ENCODE peak calls at places on chromosomes 12 and 14, in eight cellular contexts. One of them, this sample, is unnamed.

GRCh38 chr12:105267711-105268110 is 31.7 kb upstream of the APPL2 start:
- DNase-seq in left lung: no peak
- DNase-seq in brain microvascular endothelial cell: no peak
- DNase-seq in IMR-90: peak; percentile 40
- DNase-seq in thoracic aorta: no peak
- DNase-seq in CD4-positive, alpha-beta memory T cell: no peak
- DNase-seq in fibroblast of lung: no peak
- DNase-seq in psoas muscle: no peak
- DNase-seq in this sample: no peak

GRCh38 chr12:118055865-118056773 is 4.9 kb downstream of the WSB2 start:
- DNase-seq in psoas muscle: no peak
- DNase-seq in IMR-90: peak; percentile 36
- DNase-seq in left lung: no peak
- DNase-seq in CD4-positive, alpha-beta memory T cell: no peak
- DNase-seq in fibroblast of lung: no peak
- DNase-seq in thoracic aorta: no peak
- DNase-seq in brain microvascular endothelial cell: no peak
- DNase-seq in this sample: no peak

GRCh38 chr12:66555113-66555512 is 123.8 kb downstream of the GRIP1 start:
- DNase-seq in brain microvascular endothelial cell: peak; percentile 28
- DNase-seq in thoracic aorta: no peak
- DNase-seq in fibroblast of lung: peak; percentile 6
- DNase-seq in psoas muscle: no peak
- DNase-seq in IMR-90: no peak
- DNase-seq in left lung: no peak
- DNase-seq in CD4-positive, alpha-beta memory T cell: no peak
- DNase-seq in this sample: no peak

GRCh38 chr12:64039285-64039871 is 182.7 kb downstream of the KICS2 start:
- DNase-seq in psoas muscle: no peak
- DNase-seq in thoracic aorta: no peak
- DNase-seq in brain microvascular endothelial cell: peak; percentile 29
- DNase-seq in fibroblast of lung: peak; percentile 66
- DNase-seq in CD4-positive, alpha-beta memory T cell: no peak
- DNase-seq in IMR-90: peak; percentile 74
- DNase-seq in left lung: no peak
- DNase-seq in this sample: no peak

GRCh38 chr12:50257226-50258166 is 25.8 kb downstream of the LIMA1 start:
- DNase-seq in left lung: no peak
- DNase-seq in thoracic aorta: no peak
- DNase-seq in brain microvascular endothelial cell: peak; percentile 73
- DNase-seq in psoas muscle: no peak
- DNase-seq in fibroblast of lung: peak; percentile 56
- DNase-seq in CD4-positive, alpha-beta memory T cell: no peak
- DNase-seq in IMR-90: peak; percentile 64
- DNase-seq in this sample: no peak

GRCh38 chr12:130186631-130187269 is 24.5 kb downstream of the FZD10 start:
- DNase-seq in fibroblast of lung: peak; percentile 2
- DNase-seq in CD4-positive, alpha-beta memory T cell: no peak
- DNase-seq in psoas muscle: no peak
- DNase-seq in left lung: no peak
- DNase-seq in IMR-90: no peak
- DNase-seq in thoracic aorta: no peak
- DNase-seq in brain microvascular endothelial cell: no peak
- DNase-seq in this sample: no peak

GRCh38 chr14:65303185-65303901 is 109.2 kb upstream of the FUT8 start:
- DNase-seq in brain microvascular endothelial cell: no peak
- DNase-seq in thoracic aorta: no peak
- DNase-seq in fibroblast of lung: peak; percentile 52
- DNase-seq in CD4-positive, alpha-beta memory T cell: no peak
- DNase-seq in left lung: no peak
- DNase-seq in psoas muscle: no peak
- DNase-seq in IMR-90: peak; percentile 37
- DNase-seq in this sample: no peak

GRCh38 chr12:2551097-2551496 is 243.7 kb upstream of the FKBP4 start:
- DNase-seq in brain microvascular endothelial cell: no peak
- DNase-seq in thoracic aorta: no peak
- DNase-seq in IMR-90: no peak
- DNase-seq in CD4-positive, alpha-beta memory T cell: no peak
- DNase-seq in psoas muscle: no peak
- DNase-seq in fibroblast of lung: no peak
- DNase-seq in left lung: no peak
- DNase-seq in this sample: no peak

GRCh38 chr12:80445083-80445482 is 1.0 kb downstream of the PTPRQ start:
- DNase-seq in brain microvascular endothelial cell: no peak
- DNase-seq in IMR-90: peak; percentile 54
- DNase-seq in left lung: no peak
- DNase-seq in fibroblast of lung: peak; percentile 68
- DNase-seq in thoracic aorta: no peak
- DNase-seq in CD4-positive, alpha-beta memory T cell: no peak
- DNase-seq in psoas muscle: no peak
- DNase-seq in this sample: no peak

DNA sequence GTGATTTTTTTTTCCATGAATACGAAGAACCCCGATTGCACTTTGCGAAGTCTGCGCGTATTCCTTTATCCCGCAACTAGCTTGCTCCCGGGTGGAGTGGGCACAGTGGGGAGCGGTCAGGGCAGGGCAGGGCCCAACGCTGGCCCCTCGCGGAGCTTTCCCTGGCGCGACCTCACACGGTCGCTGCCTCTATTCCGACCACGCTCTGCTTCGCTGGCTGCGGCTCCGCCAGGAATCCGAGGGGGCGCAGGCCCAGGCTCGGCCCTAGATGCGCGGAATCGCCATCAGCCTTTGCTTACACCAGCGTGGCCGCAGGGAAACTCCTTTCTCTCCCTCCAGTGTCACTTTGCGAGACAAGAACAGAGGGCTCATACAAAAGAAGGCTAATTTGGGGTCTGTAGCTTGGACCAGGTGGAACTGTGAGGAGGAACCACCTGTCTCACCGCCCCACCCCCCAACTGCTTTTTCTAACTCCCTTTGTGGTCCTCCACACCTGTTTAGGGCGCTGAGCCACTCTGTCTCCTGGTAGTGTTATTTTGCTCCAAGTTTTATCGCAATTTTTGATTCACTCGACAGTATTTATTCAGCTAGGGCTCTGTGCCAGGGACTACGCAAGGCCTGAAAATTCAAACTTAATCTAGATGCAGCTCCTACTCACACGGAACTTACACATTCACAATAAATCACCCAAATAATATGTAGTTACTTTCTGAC is 3.1 kb upstream of the NKX2-1 start:
- DNase-seq in fibroblast of lung: no peak
- DNase-seq in left lung: peak; percentile 66
- DNase-seq in psoas muscle: no peak
- DNase-seq in thoracic aorta: no peak
- DNase-seq in IMR-90: no peak
- DNase-seq in CD4-positive, alpha-beta memory T cell: no peak
- DNase-seq in brain microvascular endothelial cell: no peak
- DNase-seq in this sample: no peak
- H3K27me3 ChIP-seq in fibroblast of lung: peaks cover 69% of the 10 kb centered on the region
- H3K27me3 ChIP-seq in left lung: peaks cover 81% of the 10 kb centered on the region
- H3K27me3 ChIP-seq in psoas muscle: peaks cover 73% of the 10 kb centered on the region
- H3K27me3 ChIP-seq in thoracic aorta: peaks cover 29% of the 10 kb centered on the region
- H3K27me3 ChIP-seq in IMR-90: peaks cover 89% of the 10 kb centered on the region
- H3K27me3 ChIP-seq in CD4-positive, alpha-beta memory T cell: peaks cover 21% of the 10 kb centered on the region
- H3K27me3 ChIP-seq in brain microvascular endothelial cell: peaks cover 84% of the 10 kb centered on the region
- H3K27me3 ChIP-seq in this sample: peaks cover 94% of the 10 kb centered on the region

GRCh38 chr12:138171-138897 is 71.8 kb downstream of the IQSEC3 start:
- DNase-seq in thoracic aorta: no peak
- DNase-seq in psoas muscle: no peak
- DNase-seq in CD4-positive, alpha-beta memory T cell: no peak
- DNase-seq in left lung: peak; percentile 76
- DNase-seq in fibroblast of lung: no peak
- DNase-seq in brain microvascular endothelial cell: no peak
- DNase-seq in IMR-90: no peak
- DNase-seq in this sample: no peak
- H3K27me3 ChIP-seq in thoracic aorta: no peaks in the 10 kb centered on the region
- H3K27me3 ChIP-seq in psoas muscle: peaks cover 9% of the 10 kb centered on the region
- H3K27me3 ChIP-seq in CD4-positive, alpha-beta memory T cell: no peaks in the 10 kb centered on the region
- H3K27me3 ChIP-seq in left lung: peaks cover 14% of the 10 kb centered on the region
- H3K27me3 ChIP-seq in fibroblast of lung: peaks cover 19% of the 10 kb centered on the region
- H3K27me3 ChIP-seq in brain microvascular endothelial cell: peaks cover 24% of the 10 kb centered on the region
- H3K27me3 ChIP-seq in IMR-90: peaks cover 60% of the 10 kb centered on the region
- H3K27me3 ChIP-seq in this sample: peaks cover 11% of the 10 kb centered on the region

GRCh38 chr14:22494486-22495135 is 94.4 kb downstream of the DAD1 start:
- DNase-seq in CD4-positive, alpha-beta memory T cell: no peak
- DNase-seq in psoas muscle: no peak
- DNase-seq in fibroblast of lung: no peak
- DNase-seq in brain microvascular endothelial cell: no peak
- DNase-seq in thoracic aorta: no peak
- DNase-seq in IMR-90: no peak
- DNase-seq in left lung: no peak
- DNase-seq in this sample: no peak

GRCh38 chr14:22497671-22498093 is 91.3 kb downstream of the DAD1 start:
- DNase-seq in fibroblast of lung: no peak
- DNase-seq in brain microvascular endothelial cell: no peak
- DNase-seq in IMR-90: no peak
- DNase-seq in thoracic aorta: no peak
- DNase-seq in CD4-positive, alpha-beta memory T cell: no peak
- DNase-seq in left lung: no peak
- DNase-seq in psoas muscle: no peak
- DNase-seq in this sample: no peak

GRCh38 chr14:22493753-22494152 is 95.3 kb downstream of the DAD1 start:
- DNase-seq in CD4-positive, alpha-beta memory T cell: no peak
- DNase-seq in fibroblast of lung: no peak
- DNase-seq in thoracic aorta: no peak
- DNase-seq in brain microvascular endothelial cell: no peak
- DNase-seq in left lung: no peak
- DNase-seq in psoas muscle: no peak
- DNase-seq in IMR-90: no peak
- DNase-seq in this sample: no peak

GRCh38 chr14:22500525-22500924 is 88.5 kb downstream of the DAD1 start:
- DNase-seq in CD4-positive, alpha-beta memory T cell: no peak
- DNase-seq in thoracic aorta: no peak
- DNase-seq in fibroblast of lung: no peak
- DNase-seq in left lung: no peak
- DNase-seq in brain microvascular endothelial cell: no peak
- DNase-seq in psoas muscle: no peak
- DNase-seq in IMR-90: no peak
- DNase-seq in this sample: no peak

DNA sequence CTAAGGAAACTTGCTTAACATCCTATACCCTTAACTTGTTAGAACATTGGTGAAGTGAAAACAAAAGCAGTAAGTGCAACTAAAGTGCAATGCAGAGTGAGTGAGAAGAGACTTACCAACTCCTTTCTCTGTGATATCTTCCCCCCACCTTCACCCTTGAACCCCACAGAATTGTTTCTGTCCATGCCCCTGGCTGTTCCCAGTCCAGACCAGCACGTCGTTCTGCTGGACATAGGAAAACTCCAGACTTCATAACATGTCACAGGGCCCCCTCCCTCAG is 91.9 kb downstream of the DAD1 start:
- DNase-seq in thoracic aorta: no peak
- DNase-seq in psoas muscle: no peak
- DNase-seq in IMR-90: no peak
- DNase-seq in brain microvascular endothelial cell: no peak
- DNase-seq in fibroblast of lung: no peak
- DNase-seq in CD4-positive, alpha-beta memory T cell: no peak
- DNase-seq in left lung: no peak
- DNase-seq in this sample: no peak
- H3K27me3 ChIP-seq in thoracic aorta: no peaks in the 10 kb centered on the region
- H3K27me3 ChIP-seq in psoas muscle: no peaks in the 10 kb centered on the region
- H3K27me3 ChIP-seq in IMR-90: peaks cover 39% of the 10 kb centered on the region
- H3K27me3 ChIP-seq in brain microvascular endothelial cell: no peaks in the 10 kb centered on the region
- H3K27me3 ChIP-seq in fibroblast of lung: peaks cover 12% of the 10 kb centered on the region
- H3K27me3 ChIP-seq in CD4-positive, alpha-beta memory T cell: no peaks in the 10 kb centered on the region
- H3K27me3 ChIP-seq in left lung: no peaks in the 10 kb centered on the region
- H3K27me3 ChIP-seq in this sample: no peaks in the 10 kb centered on the region

GRCh38 chr12:94152292-94153083 is 4.1 kb downstream of the PLXNC1 start:
- DNase-seq in brain microvascular endothelial cell: no peak
- DNase-seq in thoracic aorta: no peak
- DNase-seq in CD4-positive, alpha-beta memory T cell: no peak
- DNase-seq in IMR-90: no peak
- DNase-seq in fibroblast of lung: no peak
- DNase-seq in psoas muscle: no peak
- DNase-seq in left lung: no peak
- DNase-seq in this sample: no peak
- H3K27me3 ChIP-seq in brain microvascular endothelial cell: peaks cover 35% of the 10 kb centered on the region
- H3K27me3 ChIP-seq in thoracic aorta: no peaks in the 10 kb centered on the region
- H3K27me3 ChIP-seq in CD4-positive, alpha-beta memory T cell: no peaks in the 10 kb centered on the region
- H3K27me3 ChIP-seq in IMR-90: peaks cover 85% of the 10 kb centered on the region
- H3K27me3 ChIP-seq in fibroblast of lung: peaks cover 50% of the 10 kb centered on the region
- H3K27me3 ChIP-seq in psoas muscle: peaks cover 10% of the 10 kb centered on the region
- H3K27me3 ChIP-seq in left lung: no peaks in the 10 kb centered on the region
- H3K27me3 ChIP-seq in this sample: no peaks in the 10 kb centered on the region

DNA sequence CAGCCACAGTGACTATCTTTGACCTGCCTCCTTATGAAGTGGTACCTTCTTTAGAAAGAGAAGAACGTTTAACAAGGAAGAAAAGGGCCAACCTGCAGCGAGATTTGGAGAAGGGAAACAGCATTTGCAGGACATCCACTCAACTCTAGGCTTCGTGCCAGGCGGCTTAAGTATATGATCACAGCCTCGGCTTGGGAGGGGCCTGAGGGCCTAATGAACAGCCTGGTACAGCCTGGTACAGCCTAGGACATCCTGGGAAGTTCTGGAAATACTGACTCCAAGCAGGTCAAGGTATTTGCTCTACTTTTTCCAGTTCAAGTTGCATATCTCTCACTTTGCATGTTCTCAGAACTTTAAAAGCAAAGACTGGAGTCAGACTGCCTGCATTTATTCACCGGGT is 16.1 kb downstream of the HCAR2 start:
- DNase-seq in brain microvascular endothelial cell: no peak
- DNase-seq in thoracic aorta: no peak
- DNase-seq in CD4-positive, alpha-beta memory T cell: no peak
- DNase-seq in fibroblast of lung: peak; percentile 33
- DNase-seq in psoas muscle: no peak
- DNase-seq in IMR-90: peak; percentile 25
- DNase-seq in left lung: no peak
- DNase-seq in this sample: no peak
- H3K27me3 ChIP-seq in brain microvascular endothelial cell: no peaks in the 10 kb centered on the region
- H3K27me3 ChIP-seq in thoracic aorta: no peaks in the 10 kb centered on the region
- H3K27me3 ChIP-seq in CD4-positive, alpha-beta memory T cell: no peaks in the 10 kb centered on the region
- H3K27me3 ChIP-seq in fibroblast of lung: no peaks in the 10 kb centered on the region
- H3K27me3 ChIP-seq in psoas muscle: no peaks in the 10 kb centered on the region
- H3K27me3 ChIP-seq in IMR-90: no peaks in the 10 kb centered on the region
- H3K27me3 ChIP-seq in left lung: no peaks in the 10 kb centered on the region
- H3K27me3 ChIP-seq in this sample: no peaks in the 10 kb centered on the region

GRCh38 chr14:101474563-101475467 is 86.5 kb upstream of the DIO3 start:
- DNase-seq in thoracic aorta: no peak
- DNase-seq in CD4-positive, alpha-beta memory T cell: no peak
- DNase-seq in fibroblast of lung: no peak
- DNase-seq in left lung: no peak
- DNase-seq in psoas muscle: no peak
- DNase-seq in brain microvascular endothelial cell: no peak
- DNase-seq in IMR-90: no peak
- DNase-seq in this sample: no peak
- H3K27me3 ChIP-seq in thoracic aorta: no peaks in the 10 kb centered on the region
- H3K27me3 ChIP-seq in CD4-positive, alpha-beta memory T cell: no peaks in the 10 kb centered on the region
- H3K27me3 ChIP-seq in fibroblast of lung: no peaks in the 10 kb centered on the region
- H3K27me3 ChIP-seq in left lung: no peaks in the 10 kb centered on the region
- H3K27me3 ChIP-seq in psoas muscle: peaks cover 4% of the 10 kb centered on the region
- H3K27me3 ChIP-seq in brain microvascular endothelial cell: peaks cover 9% of the 10 kb centered on the region
- H3K27me3 ChIP-seq in IMR-90: no peaks in the 10 kb centered on the region
- H3K27me3 ChIP-seq in this sample: peaks cover 6% of the 10 kb centered on the region